ENCODE peak calls at places on chromosomes 6 and 20, in ten cellular contexts. A, C, K, W, S, Y, F, O, G and P are unnamed samples. For H3K9me3, the result is how much of the 10 kb centered on the place peaks cover.

GRCh38 chr20:20073851-20074252 is 21.5 kb downstream of the CFAP61 start:
- DNase-seq in F (no peak), G (no peak), C (no peak), K (no peak), W (no peak), S (no peak), Y (no peak), A (no peak), O (no peak), P (no peak)

GRCh38 chr6:29924731-29925130 is 17.6 kb upstream of the HLA-A start:
- DNase-seq in C (no peak), K (no peak), W (no peak), S (no peak), F (peak), G (no peak), Y (no peak), A (peak), O (no peak), P (no peak)

GRCh38 chr20:11193241-11193640 is 519.4 kb upstream of the JAG1 start:
- DNase-seq in S (no peak), G (no peak), A (peak), Y (peak), C (no peak), W (no peak), O (no peak), F (no peak), K (no peak), P (no peak)

GRCh38 chr20:4065405-4065841 is 50.1 kb upstream of the RNF24 start:
- DNase-seq in K (no peak), C (no peak), F (no peak), O (no peak), Y (peak), A (peak), S (no peak), G (no peak), W (no peak), P (no peak)

GRCh38 chr20:47559141-47559540 is 57.5 kb downstream of the NCOA3 start:
- DNase-seq in G (no peak), W (no peak), S (no peak), K (no peak), C (no peak), Y (peak), F (no peak), O (no peak), A (no peak), P (no peak)

GRCh38 chr6:78538002-78538401 is 329.3 kb upstream of the IRAK1BP1 start:
- DNase-seq in O (no peak), A (peak), F (no peak), Y (peak), W (no peak), G (no peak), S (no peak), C (no peak), K (no peak), P (no peak)

GRCh38 chr6:36200154-36200891 is 3.8 kb downstream of the BRPF3 start:
- DNase-seq in Y (no peak), C (no peak), K (no peak), S (no peak), F (no peak), W (no peak), G (no peak), O (no peak), A (no peak), P (no peak)

GRCh38 chr20:56781108-56781739 is 152.1 kb downstream of the TFAP2C start:
- DNase-seq in O (no peak), K (no peak), C (no peak), Y (peak), S (no peak), W (no peak), G (no peak), F (no peak), A (no peak), P (peak)

GRCh38 chr20:33081411-33082154 is 2.1 kb downstream of the BPIFB4 start:
- DNase-seq in G (no peak), O (no peak), W (no peak), A (no peak), K (no peak), F (no peak), S (no peak), Y (no peak), C (no peak), P (no peak)

GRCh38 chr6:159075506-159076100 is 30.8 kb upstream of the TAGAP start:
- DNase-seq in F (no peak), S (no peak), A (no peak), O (no peak), W (no peak), G (no peak), Y (peak), C (no peak), K (no peak), P (no peak)

GRCh38 chr6:19289408-19289967 is 547.7 kb upstream of the ID4 start:
- DNase-seq in C (no peak), F (no peak), S (no peak), K (no peak), A (peak), G (no peak), Y (no peak), O (no peak), W (no peak), P (no peak)

GRCh38 chr20:37160683-37161082 is 18.4 kb upstream of the RPN2 start:
- DNase-seq in Y (no peak), O (no peak), G (no peak), F (no peak), C (no peak), A (no peak), W (no peak), S (no peak), K (no peak), P (no peak)

GRCh38 chr6:78243519-78243918 is 590.7 kb downstream of the MEI4 start:
- DNase-seq in W (no peak), G (no peak), A (peak), S (peak), C (no peak), Y (peak), F (no peak), K (no peak), O (no peak), P (no peak)

GRCh38 chr6:11702039-11702795 is 76.4 kb downstream of the ADTRP start:
- DNase-seq in Y (peak), A (peak), W (no peak), C (no peak), G (no peak), K (no peak), F (no peak), S (peak), O (no peak), P (no peak)

GRCh38 chr6:151679081-151679480 is 128.4 kb upstream of the ESR1 start:
- DNase-seq in W (no peak), Y (peak), S (no peak), A (peak), G (no peak), O (no peak), C (no peak), F (no peak), K (no peak), P (no peak)

GRCh38 chr6:143822584-143823024 is 20.5 kb upstream of the LTV1 start:
- DNase-seq in O (no peak), W (no peak), A (no peak), S (no peak), C (no peak), Y (peak), K (no peak), F (no peak), G (no peak), P (no peak)

GRCh38 chr20:43590036-43590391 is 723 bp upstream of the IFT52 start:
- DNase-seq in K (no peak), Y (no peak), C (no peak), A (no peak), G (no peak), F (no peak), S (no peak), O (no peak), W (no peak), P (peak)

GRCh38 chr6:138907167-138907566 is 80.9 kb downstream of the REPS1 start:
- DNase-seq in O (no peak), S (no peak), F (no peak), C (no peak), G (no peak), K (no peak), A (no peak), W (no peak), Y (no peak), P (peak)

GRCh38 chr20:37758332-37758731 is 64.5 kb downstream of the CTNNBL1 start:
- DNase-seq in C (no peak), G (no peak), W (no peak), O (no peak), F (no peak), S (peak), Y (no peak), K (no peak), A (peak), P (no peak)

DNA sequence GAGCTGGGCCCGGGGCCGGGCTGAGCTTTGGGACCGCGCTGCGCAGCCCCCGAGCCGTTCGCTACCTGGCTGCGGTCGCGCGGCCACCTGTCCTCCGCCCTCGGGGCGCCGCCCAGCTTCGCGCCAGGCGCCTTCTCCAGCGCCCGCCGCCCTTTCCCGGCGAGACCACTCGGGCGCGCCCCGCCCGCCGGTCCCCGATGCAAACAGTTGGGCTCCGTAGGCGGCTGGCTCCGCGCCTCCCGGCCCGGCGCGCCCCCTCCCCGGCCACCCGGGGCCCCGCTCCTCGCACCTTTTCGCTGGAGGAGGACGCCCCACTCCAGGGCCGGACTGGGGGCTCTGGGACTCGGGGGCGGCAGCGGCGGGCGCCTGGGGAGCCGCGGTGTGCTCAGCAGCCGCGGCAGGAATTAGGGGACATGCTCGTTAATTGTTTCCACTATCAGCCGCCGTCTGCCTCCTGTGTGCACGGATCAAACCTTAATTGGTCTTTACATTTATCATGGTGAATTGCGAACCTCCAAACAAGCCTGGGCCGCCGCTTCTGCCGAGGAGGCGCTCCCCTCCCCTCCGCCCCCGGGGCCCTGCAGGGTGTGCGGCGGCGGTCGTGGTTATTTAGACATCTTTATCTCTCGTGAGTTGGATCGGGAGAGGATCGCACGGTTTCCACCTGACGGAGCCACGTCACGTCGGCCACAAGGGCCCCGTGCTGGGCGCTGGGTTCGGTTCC is 916 bp upstream of the CNR1 start:
- DNase-seq in K (no peak), W (no peak), S (peak), C (no peak), A (no peak), G (no peak), F (no peak), O (no peak), Y (no peak), P (peak)
- TF ChIP-seq CTCF in K (no peak), W (no peak), S (no peak), C (no peak), A (no peak), G (no peak), F (no peak), O (no peak), Y (no peak), P (no peak)

GRCh38 chr20:55514498-55514897 is 490.8 kb downstream of the CBLN4 start:
- DNase-seq in O (no peak), S (no peak), Y (no peak), A (peak), F (no peak), G (no peak), K (no peak), W (no peak), C (no peak), P (no peak)
- H3K9me3 ChIP-seq in O (under half), S (under half), Y (under half), A (under half), F (under half), G (under half), K (under half), W (under half), C (under half), P (under half)

DNA sequence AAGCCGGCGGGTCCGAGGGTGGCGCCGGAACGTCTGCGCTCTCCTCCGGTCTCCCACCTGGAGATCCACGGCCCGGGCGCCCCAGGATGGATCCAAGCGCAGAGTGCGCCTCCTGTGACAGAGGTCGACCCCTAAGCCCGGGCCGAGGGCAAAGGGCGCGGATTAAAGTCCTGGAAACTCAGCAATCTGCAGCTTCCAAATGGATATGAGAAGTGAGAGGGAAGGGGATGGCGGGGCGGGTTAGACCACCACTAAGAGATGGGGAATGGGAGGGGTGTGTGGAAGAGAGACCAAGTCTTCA is 661 bp upstream of the MICAL1 start:
- DNase-seq in A (no peak), C (no peak), Y (no peak), S (no peak), G (no peak), W (no peak), O (no peak), F (no peak), K (no peak), P (no peak)
- H3K4me3 ChIP-seq in A (peak), C (peak), Y (peak), S (peak), G (peak), W (peak), O (peak), F (peak), K (peak), P (peak)

GRCh38 chr6:113461153-113461897 is 395.8 kb upstream of the MARCKS start:
- DNase-seq in S (no peak), W (no peak), C (no peak), O (no peak), F (no peak), K (no peak), Y (peak), A (no peak), G (no peak), P (no peak)
- TF ChIP-seq CTCF in S (no peak), W (peak), C (no peak), O (peak), F (no peak), K (no peak), Y (peak), A (peak), G (no peak), P (no peak)

DNA sequence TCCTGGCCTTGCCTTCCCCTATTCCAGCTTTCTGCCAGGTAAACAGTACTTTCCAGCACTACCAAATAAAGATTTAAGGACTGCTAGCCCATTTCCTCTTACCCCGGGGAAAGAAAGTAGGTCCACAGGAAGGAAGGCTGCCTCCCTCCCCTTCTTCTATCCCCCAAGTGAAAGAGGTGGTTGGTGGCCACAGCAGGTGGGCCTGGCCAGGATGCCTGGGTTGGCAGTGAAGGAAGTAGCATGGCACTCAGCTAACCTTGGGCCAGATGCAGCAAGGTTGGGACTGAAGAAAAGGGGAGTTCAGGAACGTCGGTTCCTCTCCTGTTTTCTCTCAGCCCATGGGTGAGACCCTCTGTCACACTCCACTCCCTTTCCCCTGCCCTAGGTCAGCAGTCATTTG is 8.9 kb downstream of the NFKBIL1 start:
- DNase-seq in Y (no peak), G (no peak), F (no peak), O (no peak), C (no peak), K (no peak), W (no peak), S (no peak), A (no peak), P (no peak)
- H3K9me3 ChIP-seq in Y (under half), G (under half), F (under half), O (under half), C (under half), K (under half), W (under half), S (under half), A (under half), P (under half)

DNA sequence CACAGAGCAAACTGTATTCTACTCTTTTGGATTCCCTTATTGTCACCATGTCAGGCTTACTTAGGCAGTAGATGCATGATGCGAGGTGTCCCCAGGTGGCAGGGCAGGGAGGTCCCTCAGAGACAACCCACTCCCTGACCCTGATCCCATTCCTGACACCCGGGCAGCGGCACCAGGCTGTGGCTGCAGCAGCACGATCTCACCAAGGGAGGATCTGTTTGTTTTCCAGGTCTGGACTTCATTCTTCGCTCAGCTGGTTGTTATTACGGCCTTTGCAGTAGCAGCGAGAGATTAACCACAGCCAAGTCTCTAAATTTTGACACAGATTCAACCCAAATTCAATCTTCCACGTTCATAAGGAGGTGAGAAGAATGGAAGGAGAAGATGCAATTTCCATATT is 91.0 kb upstream of the THBS2 start:
- DNase-seq in A (no peak), W (no peak), O (no peak), K (no peak), S (no peak), Y (peak), C (no peak), F (no peak), G (no peak), P (no peak)
- H3K4me3 ChIP-seq in A (no peak), W (no peak), O (no peak), K (no peak), S (no peak), Y (no peak), C (no peak), F (no peak), G (no peak), P (no peak)